ENCODE peak calls at places on chromosomes 12 and 14, in six cellular contexts. X is NCI-H345, G is SW480, W is GM13977, N is AG10803, V is NCI-H1417. A is an unnamed sample.

GRCh38 chr12:95205685-95206084 is 11.6 kb downstream of the FGD6 start:
- DNase-seq in N (peak), X (no peak), V (no peak), G (peak), W (no peak), A (peak)

GRCh38 chr14:90717916-90718315 is 98.3 kb downstream of the TTC7B start:
- DNase-seq in G (no peak), N (peak), X (no peak), V (no peak), W (no peak), A (peak)

GRCh38 chr12:28909291-28909690 is 239.8 kb upstream of the FAR2 start:
- DNase-seq in N (no peak), W (no peak), V (no peak), G (no peak), X (no peak), A (peak)

GRCh38 chr12:115504241-115504941 is 773.1 kb downstream of the MED13L start:
- DNase-seq in W (peak), X (no peak), N (no peak), V (no peak), G (no peak), A (no peak)

GRCh38 chr12:56348776-56349175 is 10.1 kb downstream of the IL23A start:
- DNase-seq in G (no peak), X (no peak), N (no peak), W (no peak), V (no peak), A (no peak)

GRCh38 chr12:8860165-8860961 is 37.9 kb downstream of the A2ML1 start:
- DNase-seq in V (peak), W (peak), X (no peak), G (peak), N (peak), A (peak)

GRCh38 chr14:102479777-102480176 is 29.8 kb downstream of the ANKRD9 start:
- DNase-seq in V (no peak), X (no peak), N (no peak), G (no peak), W (no peak), A (no peak)

GRCh38 chr14:69013943-69014782 is 35.1 kb upstream of the ACTN1 start:
- DNase-seq in W (no peak), X (peak), G (peak), V (peak), N (peak), A (peak)

GRCh38 chr14:93688239-93688666 is 100.0 kb downstream of the PRIMA1 start:
- DNase-seq in X (peak), G (no peak), N (no peak), V (peak), W (no peak), A (no peak)

GRCh38 chr12:112122823-112123690 is 2.3 kb upstream of the TRAFD1 start:
- DNase-seq in N (peak), X (no peak), G (no peak), V (peak), W (no peak), A (peak)